ENCODE peak calls at places on chromosomes 4 and X, in nine cellular contexts. F, A, Y, X, J, H, R, N and V are unnamed samples.

GRCh38 chr4:42331914-42332368 is 65.3 kb upstream of the SHISA3 start:
- DNase-seq in F (no peak), A (peak; percentile 56), Y (no peak), X (no peak), J (peak; percentile 86), H (peak; percentile 4), R (no peak), N (no peak), V (peak; percentile 35)

GRCh38 chrX:23548164-23548563 is 119.1 kb upstream of the PRDX4 start:
- DNase-seq in F (no peak), A (no peak), Y (no peak), X (no peak), J (no peak), H (peak; percentile 62), R (no peak), N (no peak), V (no peak)

GRCh38 chr4:51884055-51884454 is 41.1 kb downstream of the DCUN1D4 start:
- DNase-seq in F (no peak), A (no peak), Y (no peak), X (no peak), J (no peak), H (no peak), R (no peak), N (no peak), V (no peak)

GRCh38 chrX:139680356-139680755 is 27.6 kb downstream of the MCF2 start:
- DNase-seq in F (no peak), A (no peak), Y (no peak), X (no peak), J (no peak), H (no peak), R (no peak), N (no peak), V (no peak)

GRCh38 chrX:67613366-67613765 is 69.5 kb downstream of the AR start:
- DNase-seq in F (no peak), A (peak; percentile 14), Y (no peak), X (no peak), J (no peak), H (no peak), R (no peak), N (no peak), V (no peak)

GRCh38 chrX:129777218-129777768 is 2.5 kb upstream of the SASH3 start:
- DNase-seq in F (peak; percentile 80), A (no peak), Y (no peak), X (peak; percentile 77), J (peak; percentile 62), H (no peak), R (no peak), N (no peak), V (no peak)

GRCh38 chr4:2248821-2249261 is 6.9 kb upstream of the HAUS3 start:
- DNase-seq in F (no peak), A (no peak), Y (no peak), X (peak; percentile 42), J (no peak), H (no peak), R (no peak), N (no peak), V (peak; percentile 3)

GRCh38 chrX:22559506-22559905 is 286.8 kb downstream of the CBLL2 start:
- DNase-seq in F (no peak), A (peak; percentile 19), Y (no peak), X (no peak), J (no peak), H (no peak), R (no peak), N (no peak), V (no peak)

GRCh38 chr4:76494243-76494642 is 59.2 kb downstream of the SHROOM3 start:
- DNase-seq in F (no peak), A (no peak), Y (no peak), X (no peak), J (no peak), H (no peak), R (no peak), N (no peak), V (no peak)

GRCh38 chr4:148007303-148007702 is 275.4 kb downstream of the ARHGAP10 start:
- DNase-seq in F (no peak), A (peak; percentile 99), Y (no peak), X (no peak), J (no peak), H (peak; percentile 66), R (no peak), N (no peak), V (peak; percentile 77)

GRCh38 chr4:13866881-13867280 is 239.4 kb upstream of the BOD1L1 start:
- DNase-seq in F (no peak), A (peak; percentile 32), Y (no peak), X (no peak), J (no peak), H (no peak), R (no peak), N (no peak), V (no peak)

GRCh38 chrX:39550795-39551361 is 546.9 kb downstream of the BCOR start:
- DNase-seq in F (no peak), A (no peak), Y (no peak), X (no peak), J (no peak), H (no peak), R (no peak), N (no peak), V (no peak)

GRCh38 chr4:117560329-117560728 is 474.0 kb upstream of the NDST3 start:
- DNase-seq in F (no peak), A (peak; percentile 40), Y (no peak), X (no peak), J (no peak), H (no peak), R (no peak), N (no peak), V (no peak)

GRCh38 chr4:26573389-26573794 is 10.5 kb upstream of the TBC1D19 start:
- DNase-seq in F (no peak), A (peak; percentile 46), Y (no peak), X (no peak), J (no peak), H (no peak), R (no peak), N (no peak), V (no peak)

DNA sequence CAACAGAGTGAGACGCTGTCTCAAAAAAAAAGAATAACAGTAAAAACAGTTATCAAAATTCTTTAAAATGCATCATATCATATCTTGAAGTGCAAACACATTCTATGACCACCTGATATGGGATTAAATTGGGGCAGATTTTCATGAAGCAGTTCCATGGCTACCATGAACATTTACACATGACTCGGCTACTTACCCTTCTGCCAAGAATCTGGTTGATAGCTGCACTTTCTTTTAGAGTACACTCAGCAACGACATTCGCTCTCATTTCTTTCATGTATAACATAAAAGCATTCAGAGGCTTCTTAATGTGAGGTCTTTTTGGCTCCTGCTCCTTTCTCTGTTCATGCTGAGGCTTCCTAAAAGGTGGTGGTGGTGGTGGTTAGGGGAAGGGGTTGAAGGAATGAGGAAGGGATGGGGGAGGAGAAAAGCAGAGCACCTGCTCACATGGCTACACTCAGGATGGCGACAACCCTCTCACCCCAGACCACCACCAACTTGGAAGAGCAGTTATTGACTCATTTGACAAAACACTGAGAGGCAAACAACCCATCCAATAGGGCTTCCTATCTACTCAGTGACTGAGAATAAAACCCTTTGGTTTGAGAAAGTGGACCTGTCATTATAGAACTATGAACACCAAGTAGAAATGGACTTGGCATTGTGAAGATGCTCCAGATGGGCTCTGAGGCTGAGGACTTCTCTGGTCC is 88.5 kb downstream of the HADH start:
- DNase-seq in F (no peak), A (no peak), Y (no peak), X (no peak), J (no peak), H (no peak), R (no peak), N (no peak), V (no peak)
- H3K27me3 ChIP-seq in F (no peaks in the 10 kb centered on the region), A (peaks cover 3% of the 10 kb centered on the region), Y (no peaks in the 10 kb centered on the region), X (no peaks in the 10 kb centered on the region), J (no peaks in the 10 kb centered on the region), H (no peaks in the 10 kb centered on the region), R (no peaks in the 10 kb centered on the region), N (no peaks in the 10 kb centered on the region), V (no peaks in the 10 kb centered on the region)

GRCh38 chr4:8694651-8695151 is 102.1 kb downstream of the CPZ start:
- DNase-seq in F (no peak), A (no peak), Y (no peak), X (no peak), J (no peak), H (no peak), R (no peak), N (peak; percentile 39), V (no peak)
- H3K27me3 ChIP-seq in F (no peaks in the 10 kb centered on the region), A (no peaks in the 10 kb centered on the region), Y (no peaks in the 10 kb centered on the region), X (peaks cover 36% of the 10 kb centered on the region), J (no peaks in the 10 kb centered on the region), H (no peaks in the 10 kb centered on the region), R (no peaks in the 10 kb centered on the region), N (no peaks in the 10 kb centered on the region), V (peaks cover 27% of the 10 kb centered on the region)

GRCh38 chr4:173508386-173509002 is 21.5 kb downstream of the HAND2 start:
- DNase-seq in F (no peak), A (no peak), Y (no peak), X (no peak), J (no peak), H (no peak), R (no peak), N (peak; percentile 73), V (peak; percentile 4)
- H3K27me3 ChIP-seq in F (peaks cover 36% of the 10 kb centered on the region), A (peaks cover 75% of the 10 kb centered on the region), Y (peaks cover 10% of the 10 kb centered on the region), X (peaks cover 100% of the 10 kb centered on the region), J (peaks cover 55% of the 10 kb centered on the region), H (no peaks in the 10 kb centered on the region), R (no peaks in the 10 kb centered on the region), N (peaks cover 100% of the 10 kb centered on the region), V (peaks cover 90% of the 10 kb centered on the region)

DNA sequence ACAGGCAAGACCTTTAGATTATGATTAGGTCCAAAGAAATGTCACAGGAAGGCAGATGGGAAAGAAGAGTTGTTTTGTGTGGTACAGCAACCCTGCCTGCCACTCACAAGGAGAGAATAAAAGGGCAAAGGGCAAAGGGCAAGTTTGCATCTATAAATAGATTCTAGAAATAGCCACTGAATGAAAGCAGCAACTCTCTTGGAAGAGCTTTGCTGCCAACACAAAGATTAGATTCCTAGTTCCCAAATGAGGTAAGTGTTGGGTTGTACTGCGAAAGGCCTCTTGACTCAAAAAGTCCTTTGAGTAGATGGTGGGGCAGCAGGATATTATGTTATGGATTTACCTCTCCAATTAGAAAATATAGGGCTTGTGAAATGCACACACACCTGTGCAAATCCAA is 61.2 kb downstream of the MOSPD2 start:
- DNase-seq in F (no peak), A (no peak), Y (no peak), X (no peak), J (peak; percentile 6), H (no peak), R (no peak), N (no peak), V (no peak)
- H3K27me3 ChIP-seq in F (no peaks in the 10 kb centered on the region), A (no peaks in the 10 kb centered on the region), Y (no peaks in the 10 kb centered on the region), X (no peaks in the 10 kb centered on the region), J (no peaks in the 10 kb centered on the region), H (no peaks in the 10 kb centered on the region), R (no peaks in the 10 kb centered on the region), N (no peaks in the 10 kb centered on the region), V (no peaks in the 10 kb centered on the region)

DNA sequence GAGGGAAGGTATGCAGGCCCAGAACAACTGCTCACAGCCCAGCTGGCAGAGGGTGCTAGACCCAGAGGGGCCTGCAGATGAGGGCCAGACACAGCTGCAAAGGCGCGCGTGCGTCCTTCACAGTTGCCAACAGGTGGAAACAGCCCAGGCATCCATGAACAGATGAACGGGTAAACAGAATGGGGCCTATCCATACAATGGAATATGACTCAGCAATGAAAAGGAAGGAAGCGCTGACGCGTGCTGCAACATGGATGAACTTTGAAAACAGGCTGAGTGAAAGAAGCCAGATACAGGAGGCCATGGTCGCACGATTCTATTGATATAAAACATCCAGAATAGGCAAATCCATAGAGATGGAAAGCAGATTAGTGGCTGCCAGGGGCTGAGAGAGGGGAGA is 83.1 kb upstream of the DDX3X start:
- DNase-seq in F (no peak), A (no peak), Y (no peak), X (no peak), J (no peak), H (no peak), R (no peak), N (no peak), V (no peak)
- H3K27me3 ChIP-seq in F (no peaks in the 10 kb centered on the region), A (peaks cover 4% of the 10 kb centered on the region), Y (no peaks in the 10 kb centered on the region), X (no peaks in the 10 kb centered on the region), J (no peaks in the 10 kb centered on the region), H (no peaks in the 10 kb centered on the region), R (no peaks in the 10 kb centered on the region), N (peaks cover 6% of the 10 kb centered on the region), V (no peaks in the 10 kb centered on the region)